ENCODE peak calls at places on chromosome 3, in six cellular contexts. M, V, Y, U, C and E are unnamed samples.

GRCh38 chr3:114308830-114309229 is 15.0 kb downstream of the TIGIT start:
- DNase-seq in Y (no peak), M (no peak), V (no peak), U (no peak), C (no peak), E (no peak)

GRCh38 chr3:54188176-54188791 is 65.9 kb downstream of the CACNA2D3 start:
- DNase-seq in M (peak), U (no peak), Y (peak), C (peak), V (peak), E (peak)

GRCh38 chr3:104750581-104750980 is 616.1 kb upstream of the ALCAM start:
- DNase-seq in C (no peak), V (no peak), M (no peak), Y (no peak), U (no peak), E (peak)

GRCh38 chr3:2024037-2024436 is 74.6 kb upstream of the CNTN4 start:
- DNase-seq in Y (no peak), C (no peak), M (no peak), V (no peak), U (no peak), E (no peak)

GRCh38 chr3:23019596-23020300 is 183.4 kb upstream of the UBE2E2 start:
- DNase-seq in V (no peak), M (no peak), C (peak), Y (no peak), U (no peak), E (no peak)

GRCh38 chr3:171417813-171418212 is 42.4 kb downstream of the TNIK start:
- DNase-seq in Y (no peak), M (no peak), C (no peak), U (no peak), V (peak), E (peak)

GRCh38 chr3:115667175-115668065 is 44.1 kb downstream of the GAP43 start:
- DNase-seq in U (no peak), Y (no peak), V (no peak), C (no peak), M (no peak), E (no peak)

GRCh38 chr3:126130081-126130855 is 46.3 kb upstream of the SLC41A3 start:
- DNase-seq in C (no peak), Y (no peak), V (no peak), M (no peak), U (peak), E (no peak)

GRCh38 chr3:191414732-191415131 is 46.2 kb upstream of the PYDC2 start:
- DNase-seq in U (no peak), C (no peak), Y (no peak), M (no peak), V (no peak), E (no peak)

GRCh38 chr3:149179225-149179624 is 42.4 kb downstream of the CP start:
- DNase-seq in Y (no peak), M (no peak), U (no peak), V (no peak), C (no peak), E (peak)